ENCODE peak calls at places on chromosomes 1 and 21, in seven cellular contexts. Z is right lobe of liver, J is IMR-90, L is GM23248, B is HCT116, M is cardiac muscle cell, T is fibroblast of lung. K is an unnamed sample.

GRCh38 chr1:115179397-115179835 is 90.1 kb upstream of the TSPAN2 start:
- DNase-seq in Z (no peak), J (peak; percentile 98), L (peak; percentile 99), B (peak; percentile 81), M (peak; percentile 95), T (peak; percentile 99), K (peak; percentile 97)

GRCh38 chr1:52139817-52140540 is 1.9 kb upstream of the ZFYVE9 start:
- DNase-seq in Z (no peak), J (peak; percentile 88), L (peak; percentile 96), B (no peak), M (peak; percentile 92), T (peak; percentile 85), K (peak; percentile 29)

GRCh38 chr1:32246888-32247273 is at the start of gene FAM167B:
- DNase-seq in Z (no peak), J (peak; percentile 71), L (peak; percentile 93), B (no peak), M (peak; percentile 80), T (peak; percentile 72), K (no peak)

GRCh38 chr1:102693345-102693744 is 415.0 kb downstream of the COL11A1 start:
- DNase-seq in Z (no peak), J (no peak), L (no peak), B (no peak), M (no peak), T (no peak), K (no peak)

GRCh38 chr1:150564051-150564991 is 15.1 kb downstream of the MCL1 start:
- DNase-seq in Z (no peak), J (no peak), L (peak; percentile 83), B (no peak), M (peak; percentile 53), T (no peak), K (no peak)

GRCh38 chr1:192399161-192399560 is 82.4 kb downstream of the RGS21 start:
- DNase-seq in Z (no peak), J (no peak), L (no peak), B (no peak), M (no peak), T (no peak), K (no peak)

GRCh38 chr21:31136891-31137290 is 98.6 kb upstream of the KRTAP19-8 start:
- DNase-seq in Z (no peak), J (peak; percentile 74), L (peak; percentile 72), B (no peak), M (peak; percentile 93), T (peak; percentile 67), K (peak; percentile 22)

GRCh38 chr1:5936126-5936525 is 56.1 kb downstream of the NPHP4 start:
- DNase-seq in Z (no peak), J (no peak), L (no peak), B (no peak), M (no peak), T (no peak), K (no peak)

GRCh38 chr1:26045712-26046312 is at the start of gene SLC30A2:
- DNase-seq in Z (no peak), J (no peak), L (peak; percentile 38), B (no peak), M (no peak), T (no peak), K (no peak)

GRCh38 chr1:159960721-159961381 is 6.8 kb upstream of the SLAMF9 start:
- DNase-seq in Z (no peak), J (peak; percentile 67), L (peak; percentile 97), B (no peak), M (peak; percentile 89), T (peak; percentile 87), K (no peak)

GRCh38 chr1:89873757-89874156 is 52.9 kb downstream of the LRRC8D start:
- DNase-seq in Z (no peak), J (peak; percentile 68), L (peak; percentile 82), B (no peak), M (peak; percentile 91), T (peak; percentile 89), K (no peak)

GRCh38 chr1:225655509-225656258 is 2.8 kb upstream of the ENAH start:
- DNase-seq in Z (peak; percentile 67), J (peak; percentile 98), L (peak; percentile 96), B (peak; percentile 88), M (peak; percentile 97), T (peak; percentile 100), K (peak; percentile 95)

GRCh38 chr1:65830306-65830705 is 37.6 kb downstream of the PDE4B start:
- DNase-seq in Z (no peak), J (peak; percentile 27), L (no peak), B (no peak), M (no peak), T (no peak), K (no peak)

GRCh38 chr21:35046880-35047229 is 2.2 kb downstream of the RUNX1 start:
- DNase-seq in Z (no peak), J (no peak), L (peak; percentile 72), B (no peak), M (no peak), T (peak; percentile 76), K (no peak)

GRCh38 chr1:169604781-169605560 is 18.7 kb upstream of the F5 start:
- DNase-seq in Z (peak; percentile 52), J (no peak), L (no peak), B (no peak), M (no peak), T (no peak), K (no peak)

GRCh38 chr1:119015547-119015946 is 27.4 kb upstream of the TBX15 start:
- DNase-seq in Z (no peak), J (no peak), L (no peak), B (no peak), M (no peak), T (no peak), K (no peak)

GRCh38 chr1:230031131-230031530 is 35.9 kb upstream of the GALNT2 start:
- DNase-seq in Z (no peak), J (no peak), L (peak; percentile 26), B (no peak), M (no peak), T (peak; percentile 10), K (no peak)

GRCh38 chr1:166029196-166029965 is 137.4 kb downstream of the FAM78B start:
- DNase-seq in Z (no peak), J (no peak), L (no peak), B (no peak), M (no peak), T (no peak), K (no peak)

GRCh38 chr1:63523738-63524137 is 413 bp downstream of the EFCAB7 start:
- DNase-seq in Z (no peak), J (no peak), L (peak; percentile 54), B (no peak), M (no peak), T (no peak), K (no peak)

GRCh38 chr1:18324246-18324645 is 156.5 kb upstream of the KLHDC7A start:
- DNase-seq in Z (no peak), J (no peak), L (no peak), B (no peak), M (no peak), T (no peak), K (no peak)

GRCh38 chr1:65197636-65198035 is 49.6 kb downstream of the AK4 start:
- DNase-seq in Z (no peak), J (no peak), L (peak; percentile 17), B (no peak), M (no peak), T (no peak), K (no peak)

GRCh38 chr1:55275151-55275748 is 60.1 kb upstream of the USP24 start:
- DNase-seq in Z (no peak), J (peak; percentile 61), L (peak; percentile 51), B (no peak), M (peak; percentile 28), T (peak; percentile 63), K (no peak)

DNA sequence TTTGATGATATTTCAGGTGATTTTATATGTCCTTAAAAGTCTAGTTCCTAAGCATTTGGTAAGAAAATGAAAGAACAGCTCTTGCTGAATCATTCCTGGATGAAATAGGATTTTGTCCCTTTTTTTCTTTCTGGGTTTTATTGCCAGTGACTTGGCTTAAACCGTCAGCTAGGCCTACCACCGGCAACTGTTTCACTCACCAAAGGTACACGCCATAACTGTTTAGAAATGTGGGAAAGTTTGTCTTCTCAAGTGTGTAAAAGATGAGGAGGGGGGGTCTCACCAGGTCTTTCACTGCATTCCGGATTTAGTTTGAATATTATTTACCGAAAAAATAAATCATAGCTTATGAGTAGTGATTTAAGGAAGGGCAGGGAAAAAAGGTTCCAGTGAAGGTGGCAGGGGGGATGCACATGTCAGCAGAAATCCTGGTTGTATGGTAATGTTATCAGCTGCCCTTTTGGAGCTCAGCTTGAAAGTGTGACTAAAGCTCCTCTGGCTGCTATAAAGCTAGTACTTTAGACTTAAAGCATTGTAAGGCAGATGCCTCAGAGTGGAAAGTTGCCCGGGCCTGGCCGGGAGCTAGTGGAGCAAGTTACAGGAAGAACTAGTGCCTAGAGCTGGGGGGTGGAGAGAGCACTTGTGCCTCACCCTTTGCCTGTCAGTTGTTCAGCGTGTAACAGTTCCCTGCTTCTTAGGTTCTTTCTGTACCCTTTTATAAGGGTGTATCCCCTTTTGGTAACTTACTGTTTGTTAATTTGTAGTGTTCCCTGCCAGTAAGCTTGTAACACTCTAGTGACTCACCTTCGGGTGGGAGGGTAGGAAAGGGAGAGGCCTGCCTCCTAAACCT is 3.1 kb downstream of the ATP1A1 start:
- DNase-seq in Z (peak; percentile 87), J (peak; percentile 68), L (peak; percentile 92), B (peak; percentile 68), M (peak; percentile 80), T (peak; percentile 84), K (peak; percentile 81)
- H3K4me1 ChIP-seq in Z (peaks cover 64% of the 10 kb centered on the region), J (peaks cover 27% of the 10 kb centered on the region), L (peaks cover 52% of the 10 kb centered on the region), B (peaks cover 41% of the 10 kb centered on the region), M (peaks cover 44% of the 10 kb centered on the region), T (peaks cover 26% of the 10 kb centered on the region), K (peaks cover 51% of the 10 kb centered on the region)

GRCh38 chr1:214401666-214402065 is 120.7 kb downstream of the SMYD2 start:
- DNase-seq in Z (no peak), J (no peak), L (no peak), B (no peak), M (peak; percentile 21), T (peak; percentile 84), K (no peak)
- H3K4me1 ChIP-seq in Z (no peaks in the 10 kb centered on the region), J (peaks cover 21% of the 10 kb centered on the region), L (peaks cover 18% of the 10 kb centered on the region), B (peaks cover 24% of the 10 kb centered on the region), M (no peaks in the 10 kb centered on the region), T (peaks cover 10% of the 10 kb centered on the region), K (peaks cover 46% of the 10 kb centered on the region)

GRCh38 chr1:221878134-221878533 is 136.2 kb upstream of the DUSP10 start:
- DNase-seq in Z (no peak), J (peak; percentile 35), L (peak; percentile 58), B (no peak), M (no peak), T (peak; percentile 29), K (no peak)

GRCh38 chr1:221874285-221875003 is 132.6 kb upstream of the DUSP10 start:
- DNase-seq in Z (no peak), J (peak; percentile 64), L (peak; percentile 75), B (no peak), M (no peak), T (peak; percentile 76), K (no peak)

GRCh38 chr1:221873663-221874062 is 131.8 kb upstream of the DUSP10 start:
- DNase-seq in Z (no peak), J (no peak), L (no peak), B (no peak), M (no peak), T (no peak), K (no peak)

GRCh38 chr1:221877365-221877764 is 135.5 kb upstream of the DUSP10 start:
- DNase-seq in Z (no peak), J (no peak), L (no peak), B (no peak), M (no peak), T (no peak), K (no peak)

GRCh38 chr1:221875004-221875330 is 133.1 kb upstream of the DUSP10 start:
- DNase-seq in Z (no peak), J (no peak), L (no peak), B (no peak), M (no peak), T (no peak), K (no peak)
- H3K4me1 ChIP-seq in Z (no peaks in the 10 kb centered on the region), J (peaks cover 20% of the 10 kb centered on the region), L (peaks cover 46% of the 10 kb centered on the region), B (no peaks in the 10 kb centered on the region), M (peaks cover 6% of the 10 kb centered on the region), T (peaks cover 21% of the 10 kb centered on the region), K (peaks cover 26% of the 10 kb centered on the region)

GRCh38 chr21:44460441-44460755 is 5.1 kb downstream of the LRRC3 start:
- DNase-seq in Z (no peak), J (no peak), L (no peak), B (no peak), M (no peak), T (no peak), K (no peak)
- H3K4me1 ChIP-seq in Z (peaks cover 24% of the 10 kb centered on the region), J (no peaks in the 10 kb centered on the region), L (no peaks in the 10 kb centered on the region), B (peaks cover 6% of the 10 kb centered on the region), M (peaks cover 3% of the 10 kb centered on the region), T (no peaks in the 10 kb centered on the region), K (peaks cover 8% of the 10 kb centered on the region)